ENCODE peak calls at places on chromosome 12, in eight cellular contexts. One of them, this sample, is unnamed.

GRCh38 chr12:69977991-69978390 is 153.0 kb downstream of the MYRFL start:
- DNase-seq in EL: no peak
- DNase-seq in T47D: no peak
- DNase-seq in progenitor cell of endocrine pancreas: no peak
- DNase-seq in stimulated activated CD8-positive, alpha-beta memory T cell treated with anti-CD3 and anti-CD28 coated beads, Interleukin-4, amount 100 ng/mL, for 24 hours: no peak
- DNase-seq in GM03348: no peak
- DNase-seq in AG08396: no peak
- DNase-seq in GM04503: no peak
- DNase-seq in this sample: peak

GRCh38 chr12:48183876-48184548 is 568 bp downstream of the CCDC184 start:
- DNase-seq in progenitor cell of endocrine pancreas: no peak
- DNase-seq in GM04503: no peak
- DNase-seq in GM03348: no peak
- DNase-seq in EL: no peak
- DNase-seq in AG08396: no peak
- DNase-seq in T47D: no peak
- DNase-seq in stimulated activated CD8-positive, alpha-beta memory T cell treated with anti-CD3 and anti-CD28 coated beads, Interleukin-4, amount 100 ng/mL, for 24 hours: no peak
- DNase-seq in this sample: no peak

GRCh38 chr12:7853557-7853956 is 19.2 kb downstream of the SLC2A14 start:
- DNase-seq in T47D: no peak
- DNase-seq in progenitor cell of endocrine pancreas: no peak
- DNase-seq in stimulated activated CD8-positive, alpha-beta memory T cell treated with anti-CD3 and anti-CD28 coated beads, Interleukin-4, amount 100 ng/mL, for 24 hours: no peak
- DNase-seq in GM04503: no peak
- DNase-seq in GM03348: no peak
- DNase-seq in AG08396: no peak
- DNase-seq in EL: no peak
- DNase-seq in this sample: no peak

GRCh38 chr12:65785500-65785899 is 38.8 kb upstream of the HMGA2 start:
- DNase-seq in GM03348: no peak
- DNase-seq in T47D: no peak
- DNase-seq in EL: no peak
- DNase-seq in stimulated activated CD8-positive, alpha-beta memory T cell treated with anti-CD3 and anti-CD28 coated beads, Interleukin-4, amount 100 ng/mL, for 24 hours: no peak
- DNase-seq in AG08396: no peak
- DNase-seq in progenitor cell of endocrine pancreas: no peak
- DNase-seq in GM04503: no peak
- DNase-seq in this sample: no peak

GRCh38 chr12:24931666-24932405 is 17.1 kb downstream of the BCAT1 start:
- DNase-seq in stimulated activated CD8-positive, alpha-beta memory T cell treated with anti-CD3 and anti-CD28 coated beads, Interleukin-4, amount 100 ng/mL, for 24 hours: no peak
- DNase-seq in GM03348: no peak
- DNase-seq in progenitor cell of endocrine pancreas: no peak
- DNase-seq in T47D: no peak
- DNase-seq in GM04503: no peak
- DNase-seq in EL: peak
- DNase-seq in AG08396: no peak
- DNase-seq in this sample: no peak

GRCh38 chr12:114339626-114340025 is 66.3 kb downstream of the TBX5 start:
- DNase-seq in EL: peak
- DNase-seq in stimulated activated CD8-positive, alpha-beta memory T cell treated with anti-CD3 and anti-CD28 coated beads, Interleukin-4, amount 100 ng/mL, for 24 hours: no peak
- DNase-seq in GM04503: peak
- DNase-seq in progenitor cell of endocrine pancreas: no peak
- DNase-seq in AG08396: peak
- DNase-seq in GM03348: peak
- DNase-seq in T47D: no peak
- DNase-seq in this sample: no peak

GRCh38 chr12:64890873-64891468 is 66.5 kb downstream of the TBC1D30 start:
- DNase-seq in GM03348: peak
- DNase-seq in T47D: peak
- DNase-seq in AG08396: peak
- DNase-seq in progenitor cell of endocrine pancreas: no peak
- DNase-seq in EL: peak
- DNase-seq in GM04503: no peak
- DNase-seq in stimulated activated CD8-positive, alpha-beta memory T cell treated with anti-CD3 and anti-CD28 coated beads, Interleukin-4, amount 100 ng/mL, for 24 hours: no peak
- DNase-seq in this sample: peak

GRCh38 chr12:58298793-58299192 is 357.4 kb downstream of the ATP23 start:
- DNase-seq in progenitor cell of endocrine pancreas: no peak
- DNase-seq in GM03348: no peak
- DNase-seq in T47D: no peak
- DNase-seq in AG08396: no peak
- DNase-seq in stimulated activated CD8-positive, alpha-beta memory T cell treated with anti-CD3 and anti-CD28 coated beads, Interleukin-4, amount 100 ng/mL, for 24 hours: no peak
- DNase-seq in EL: no peak
- DNase-seq in GM04503: no peak
- DNase-seq in this sample: no peak

GRCh38 chr12:124463341-124463861 is 104.0 kb downstream of the NCOR2 start:
- DNase-seq in EL: no peak
- DNase-seq in GM04503: no peak
- DNase-seq in stimulated activated CD8-positive, alpha-beta memory T cell treated with anti-CD3 and anti-CD28 coated beads, Interleukin-4, amount 100 ng/mL, for 24 hours: no peak
- DNase-seq in GM03348: no peak
- DNase-seq in progenitor cell of endocrine pancreas: no peak
- DNase-seq in AG08396: no peak
- DNase-seq in T47D: no peak
- DNase-seq in this sample: no peak

This sample was measured in adipocyte.